ENCODE peak calls at places on chromosomes 12 and 14, in nine cellular contexts. U is neural progenitor cell, R is left ventricle myocardium inferior, I is IMR-90, J is coronary artery, F is WERI-Rb-1, L is HepG2, S is breast epithelium, W is uterus. B is an unnamed sample.

GRCh38 chr12:16492240-16492639 is 113.7 kb downstream of the LMO3 start:
- DNase-seq in L (no peak), W (no peak), J (no peak), F (peak), U (peak), R (no peak), I (no peak), S (no peak), B (no peak)

GRCh38 chr12:111685322-111685810 is 390 bp downstream of the BRAP start:
- DNase-seq in I (no peak), J (no peak), L (peak), R (no peak), U (no peak), W (no peak), S (no peak), F (peak), B (no peak)

GRCh38 chr12:21940972-21941521 is at the start of gene ABCC9:
- DNase-seq in J (no peak), R (peak), I (peak), F (peak), U (peak), S (no peak), W (peak), L (no peak), B (peak)

GRCh38 chr12:32273712-32274111 is 125.6 kb upstream of the FGD4 start:
- DNase-seq in R (peak), I (no peak), L (no peak), U (peak), J (no peak), W (no peak), F (peak), S (no peak), B (no peak)

GRCh38 chr14:91337699-91338335 is 79.8 kb downstream of the CCDC88C start:
- DNase-seq in U (no peak), I (no peak), L (no peak), J (no peak), S (no peak), W (no peak), F (no peak), R (no peak), B (no peak)

GRCh38 chr12:109065154-109065852 is 12.9 kb downstream of the USP30 start:
- DNase-seq in I (no peak), R (no peak), W (no peak), J (no peak), F (no peak), S (no peak), U (no peak), L (peak), B (no peak)

GRCh38 chr12:70398862-70399261 is 32.8 kb downstream of the KCNMB4 start:
- DNase-seq in I (no peak), W (no peak), S (no peak), R (no peak), F (no peak), L (no peak), U (no peak), J (no peak), B (no peak)

GRCh38 chr14:104427126-104427851 is 152.3 kb upstream of the C14orf180 start:
- DNase-seq in J (peak), W (no peak), U (no peak), I (no peak), L (no peak), S (no peak), R (no peak), F (no peak), B (no peak)

GRCh38 chr12:105385141-105385540 is 54.6 kb downstream of the C12orf75 start:
- DNase-seq in F (no peak), S (no peak), I (peak), U (no peak), W (no peak), J (no peak), R (no peak), L (no peak), B (no peak)

GRCh38 chr12:110582286-110583136 is 607 bp downstream of the PPTC7 start:
- DNase-seq in S (peak), U (peak), W (peak), F (peak), J (peak), R (peak), I (peak), L (no peak), B (peak)

GRCh38 chr12:47942327-47943230 is 20.8 kb upstream of the TMEM106C start:
- DNase-seq in L (peak), S (no peak), F (peak), U (peak), R (no peak), W (no peak), I (no peak), J (no peak), B (no peak)

GRCh38 chr14:48973136-48973535 is 613.0 kb downstream of the RPS29 start:
- DNase-seq in R (no peak), I (peak), W (no peak), J (no peak), L (no peak), F (no peak), U (no peak), S (no peak), B (no peak)

GRCh38 chr12:124520896-124521295 is 46.5 kb downstream of the NCOR2 start:
- DNase-seq in R (no peak), L (no peak), F (no peak), J (no peak), U (no peak), I (no peak), S (no peak), W (peak), B (no peak)

GRCh38 chr12:107607464-107608392 is 77.9 kb upstream of the PWP1 start:
- DNase-seq in L (peak), S (peak), F (peak), W (peak), R (peak), J (no peak), I (peak), U (peak), B (peak)

GRCh38 chr14:31025335-31026075 is at the start of gene AP4S1:
- DNase-seq in R (peak), U (peak), L (peak), W (peak), I (no peak), S (peak), J (peak), F (peak), B (peak)

GRCh38 chr12:124607681-124608425 is 40.4 kb upstream of the NCOR2 start:
- DNase-seq in W (no peak), J (no peak), R (no peak), L (no peak), F (no peak), S (no peak), U (no peak), I (no peak), B (no peak)

GRCh38 chr12:63937381-63938168 is 93.1 kb downstream of the SRGAP1 start:
- DNase-seq in R (no peak), W (no peak), J (no peak), U (no peak), F (no peak), L (no peak), I (no peak), S (no peak), B (no peak)

DNA sequence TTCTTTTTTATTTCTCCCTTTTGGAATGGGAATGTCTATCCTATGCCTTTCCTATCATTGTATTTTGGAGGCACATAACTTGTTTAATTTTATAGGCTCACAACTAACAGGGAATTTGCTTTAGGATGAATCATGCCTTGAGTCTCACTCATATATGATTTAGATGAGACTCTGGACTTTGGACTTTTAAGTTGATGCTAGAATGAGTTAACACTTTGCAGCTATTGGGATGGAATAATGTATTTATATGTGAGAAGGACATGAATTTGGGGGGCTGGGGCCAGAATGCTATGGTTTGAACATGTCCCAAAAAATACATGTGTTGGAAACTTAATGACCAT is 365.3 kb downstream of the ZFP36L1 start:
- DNase-seq in S (no peak), R (no peak), W (no peak), F (no peak), U (no peak), L (peak), I (no peak), J (no peak), B (no peak)
- H3K27ac ChIP-seq in S (no peak), R (no peak), W (no peak), F (no peak), U (no peak), L (no peak), I (no peak), J (no peak), B (no peak)

GRCh38 chr14:35389315-35389667 is 15.3 kb downstream of the NFKBIA start:
- DNase-seq in F (no peak), I (no peak), R (peak), W (no peak), U (no peak), S (no peak), J (no peak), L (no peak), B (no peak)

GRCh38 chr14:35390577-35391387 is 13.8 kb downstream of the NFKBIA start:
- DNase-seq in F (no peak), R (peak), U (no peak), W (no peak), I (no peak), L (no peak), J (no peak), S (no peak), B (no peak)

GRCh38 chr14:35387713-35388579 is 16.6 kb downstream of the NFKBIA start:
- DNase-seq in I (no peak), S (no peak), F (no peak), L (no peak), U (no peak), J (no peak), R (peak), W (no peak), B (no peak)

GRCh38 chr14:35387209-35387608 is 17.3 kb downstream of the NFKBIA start:
- DNase-seq in J (no peak), L (no peak), S (no peak), I (no peak), F (no peak), W (no peak), R (no peak), U (no peak), B (no peak)

DNA sequence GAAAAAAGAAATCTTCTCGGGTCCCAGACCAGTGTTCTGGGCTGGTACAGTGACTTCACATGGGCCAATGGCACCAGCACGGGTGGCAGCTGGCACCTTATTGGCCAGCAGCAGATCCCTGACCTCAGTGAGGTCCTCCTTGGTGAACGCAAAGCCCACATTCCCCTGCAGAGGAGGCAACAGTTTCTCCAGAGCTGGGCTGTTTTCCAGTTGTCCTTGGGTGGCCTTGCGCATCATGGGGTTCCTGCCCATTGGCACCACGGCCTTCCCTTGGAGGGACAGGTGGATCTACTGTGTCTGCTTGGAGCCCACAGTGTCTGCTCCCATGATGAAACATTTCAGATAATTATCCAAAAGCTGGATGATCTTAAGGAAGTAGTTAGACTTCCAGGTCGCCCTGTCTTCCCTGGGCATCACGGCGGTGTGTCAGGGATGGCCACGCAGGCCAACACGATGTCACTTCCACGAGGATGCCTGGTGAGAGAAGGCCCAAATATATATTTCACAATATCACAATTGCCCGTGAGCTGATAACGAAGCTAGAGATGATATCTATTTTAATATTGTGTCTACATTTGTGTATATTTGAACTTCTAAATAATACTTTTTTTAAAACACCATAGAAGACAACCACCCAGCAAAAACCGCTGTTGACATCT is 15.8 kb downstream of the NFKBIA start:
- DNase-seq in L (no peak), J (no peak), S (no peak), W (no peak), I (no peak), U (no peak), F (no peak), R (peak), B (no peak)
- H3K27ac ChIP-seq in L (no peak), J (no peak), S (no peak), W (no peak), I (no peak), U (no peak), F (no peak), R (no peak), B (no peak)

DNA sequence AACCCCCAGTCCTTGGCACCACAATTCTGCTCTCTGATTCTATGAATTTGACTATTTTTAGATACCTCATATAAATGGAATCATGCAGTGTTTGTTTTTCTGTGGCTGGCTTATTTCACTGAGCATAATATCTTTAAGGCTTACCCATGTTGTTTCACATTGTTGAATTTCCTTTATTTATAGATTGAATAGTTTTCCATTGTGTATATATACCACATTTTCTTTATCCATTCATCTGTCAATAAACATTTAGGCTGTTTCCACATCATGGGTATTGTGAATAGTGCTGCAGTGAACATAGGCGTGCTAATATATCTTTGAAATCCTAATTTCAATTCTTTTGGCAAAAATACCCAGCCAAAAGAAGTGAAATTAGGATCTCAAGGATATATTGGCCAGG is 126.7 kb upstream of the SLC38A2 start:
- DNase-seq in J (no peak), W (no peak), S (no peak), U (no peak), R (no peak), L (no peak), F (no peak), I (no peak), B (no peak)
- H3K27ac ChIP-seq in J (no peak), W (no peak), S (no peak), U (no peak), R (no peak), L (no peak), F (no peak), I (no peak), B (no peak)

DNA sequence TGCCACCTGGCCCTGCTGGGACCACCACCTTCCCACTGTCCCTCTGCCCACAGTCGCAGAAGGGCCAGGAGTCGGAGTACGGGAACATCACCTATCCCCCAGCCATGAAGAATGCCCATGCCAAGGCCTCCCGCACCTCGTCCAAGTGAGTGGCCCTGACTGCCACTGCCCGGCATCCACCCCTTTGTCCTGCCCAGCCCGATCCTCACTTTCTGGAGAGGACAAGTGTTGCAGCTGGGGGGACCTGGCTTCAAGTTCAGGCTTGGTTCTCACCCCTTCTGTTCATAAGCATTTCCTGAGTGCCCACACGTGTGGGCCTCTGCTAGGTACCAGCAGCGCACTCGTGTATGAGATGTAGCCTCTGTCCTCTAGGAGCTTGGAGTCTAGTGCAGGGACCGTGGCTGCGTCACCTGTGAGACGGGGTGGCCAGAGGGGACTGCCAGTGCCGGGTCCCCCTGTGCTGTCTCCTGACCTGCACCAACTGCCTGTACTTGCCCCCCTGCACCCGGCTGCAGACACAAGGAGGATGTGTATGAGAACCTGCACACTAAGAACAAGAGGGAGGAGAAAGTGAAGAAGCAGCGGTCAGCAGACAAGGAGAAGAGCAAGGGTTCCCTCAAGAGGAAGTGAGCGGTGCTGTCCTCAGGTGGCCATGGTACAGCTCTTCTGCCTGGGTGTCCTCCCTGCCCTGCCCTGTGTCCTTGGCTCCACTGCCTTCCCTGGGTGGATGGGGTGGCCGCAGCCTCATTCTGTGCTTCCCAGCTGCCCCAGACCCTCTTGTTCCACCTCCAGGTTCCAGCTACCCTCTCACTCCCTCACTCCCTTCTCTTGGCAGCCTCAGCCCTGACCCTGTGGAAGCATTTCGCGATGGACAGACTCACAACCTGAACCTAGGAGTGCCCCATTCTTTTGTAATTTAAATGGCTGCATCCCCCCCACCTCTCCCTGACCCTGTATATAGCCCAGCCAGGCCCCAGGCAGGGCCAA is 9.4 kb downstream of the PTPN6 start:
- DNase-seq in I (peak), J (no peak), L (no peak), R (peak), F (no peak), S (no peak), U (peak), W (no peak), B (no peak)
- H3K27ac ChIP-seq in I (no peak), J (peak), L (no peak), R (peak), F (peak), S (peak), U (no peak), W (peak), B (peak)

GRCh38 chr14:89291351-89291940 is 125.6 kb downstream of the FOXN3 start:
- DNase-seq in R (no peak), F (no peak), J (no peak), U (no peak), I (no peak), L (no peak), S (no peak), W (no peak), B (no peak)
- H3K27ac ChIP-seq in R (no peak), F (no peak), J (no peak), U (no peak), I (no peak), L (no peak), S (no peak), W (no peak), B (no peak)

B was measured in prostate gland.